ENCODE peak calls at places on chromosomes 11 and 22, in ten cellular contexts. Z, V, G, A, I, R, W, K, P and Y are unnamed samples.

GRCh38 chr11:34921156-34921555 is 4.7 kb downstream of the PDHX start:
- DNase-seq in W (no peak), R (no peak), Z (no peak), A (no peak), G (no peak), V (no peak), K (no peak), P (no peak), I (no peak), Y (no peak)

GRCh38 chr11:68962527-68963250 is 18.1 kb downstream of the MRGPRD start:
- DNase-seq in V (no peak), K (no peak), P (no peak), W (no peak), I (no peak), A (no peak), G (peak; percentile 23), Z (no peak), R (no peak), Y (no peak)

GRCh38 chr11:71248251-71248570 is 4.2 kb downstream of the SHANK2 start:
- DNase-seq in P (no peak), R (no peak), G (no peak), W (no peak), Z (no peak), A (no peak), K (no peak), V (no peak), I (no peak), Y (no peak)

GRCh38 chr11:128532016-128532570 is 55.3 kb downstream of the ETS1 start:
- DNase-seq in V (no peak), W (no peak), A (no peak), R (no peak), K (peak; percentile 83), G (no peak), Z (no peak), I (no peak), P (no peak), Y (no peak)

GRCh38 chr11:91819195-91819594 is 405.4 kb upstream of the FAT3 start:
- DNase-seq in Z (no peak), W (no peak), I (no peak), K (no peak), R (no peak), P (no peak), A (no peak), G (no peak), V (no peak), Y (no peak)

GRCh38 chr11:63745304-63746170 is 23.0 kb downstream of the ZFTA start:
- DNase-seq in Z (no peak), R (no peak), G (no peak), K (no peak), A (no peak), W (no peak), V (no peak), I (no peak), P (no peak), Y (no peak)

GRCh38 chr22:21866821-21867527 is 471 bp downstream of the MAPK1 start:
- DNase-seq in V (peak; percentile 26), I (no peak), K (peak; percentile 18), R (peak; percentile 26), W (no peak), P (no peak), A (peak; percentile 16), G (peak; percentile 10), Z (no peak), Y (peak; percentile 28)

GRCh38 chr22:50060441-50061140 is 2.5 kb upstream of the TTLL8 start:
- DNase-seq in Z (no peak), A (no peak), W (no peak), I (no peak), V (peak; percentile 77), K (peak; percentile 19), G (no peak), P (no peak), R (no peak), Y (no peak)